ENCODE peak calls at places on chromosome 5, in eight cellular contexts. One of them, this sample, is unnamed.

GRCh38 chr5:157295247-157295646 is 29.3 kb downstream of the CYFIP2 start:
- DNase-seq in neuronal stem cell: no peak
- DNase-seq in cardiac muscle cell: no peak
- DNase-seq in tibial artery: no peak
- DNase-seq in GM23248: no peak
- DNase-seq in breast epithelium: no peak
- DNase-seq in CD8-positive, alpha-beta T cell: no peak
- DNase-seq in left lung: no peak
- DNase-seq in this sample: no peak

GRCh38 chr5:135450328-135450727 is 1.8 kb downstream of the TIFAB start:
- DNase-seq in neuronal stem cell: no peak
- DNase-seq in cardiac muscle cell: no peak
- DNase-seq in tibial artery: peak; percentile 43
- DNase-seq in GM23248: no peak
- DNase-seq in breast epithelium: no peak
- DNase-seq in CD8-positive, alpha-beta T cell: no peak
- DNase-seq in left lung: no peak
- DNase-seq in this sample: no peak

GRCh38 chr5:57383093-57383861 is 99.3 kb downstream of the ACTBL2 start:
- DNase-seq in neuronal stem cell: no peak
- DNase-seq in cardiac muscle cell: peak; percentile 90
- DNase-seq in tibial artery: no peak
- DNase-seq in GM23248: peak; percentile 90
- DNase-seq in breast epithelium: no peak
- DNase-seq in CD8-positive, alpha-beta T cell: no peak
- DNase-seq in left lung: no peak
- DNase-seq in this sample: no peak

GRCh38 chr5:174692982-174693422 is 31.4 kb upstream of the MSX2 start:
- DNase-seq in neuronal stem cell: peak; percentile 67
- DNase-seq in cardiac muscle cell: no peak
- DNase-seq in tibial artery: no peak
- DNase-seq in GM23248: no peak
- DNase-seq in breast epithelium: no peak
- DNase-seq in CD8-positive, alpha-beta T cell: no peak
- DNase-seq in left lung: no peak
- DNase-seq in this sample: no peak

GRCh38 chr5:6713274-6714181 is at the start of gene TENT4A:
- DNase-seq in neuronal stem cell: no peak
- DNase-seq in cardiac muscle cell: peak; percentile 26
- DNase-seq in tibial artery: peak; percentile 76
- DNase-seq in GM23248: peak; percentile 64
- DNase-seq in breast epithelium: peak; percentile 21
- DNase-seq in CD8-positive, alpha-beta T cell: no peak
- DNase-seq in left lung: peak; percentile 59
- DNase-seq in this sample: peak; percentile 75

GRCh38 chr5:160524827-160525226 is 103.2 kb downstream of the PTTG1 start:
- DNase-seq in neuronal stem cell: no peak
- DNase-seq in cardiac muscle cell: no peak
- DNase-seq in tibial artery: no peak
- DNase-seq in GM23248: no peak
- DNase-seq in breast epithelium: no peak
- DNase-seq in CD8-positive, alpha-beta T cell: no peak
- DNase-seq in left lung: no peak
- DNase-seq in this sample: no peak

GRCh38 chr5:66554211-66554610 is 42.0 kb upstream of the MAST4 start:
- DNase-seq in neuronal stem cell: no peak
- DNase-seq in cardiac muscle cell: peak; percentile 84
- DNase-seq in tibial artery: no peak
- DNase-seq in GM23248: peak; percentile 63
- DNase-seq in breast epithelium: no peak
- DNase-seq in CD8-positive, alpha-beta T cell: no peak
- DNase-seq in left lung: no peak
- DNase-seq in this sample: no peak

GRCh38 chr5:29213475-29213874 is 1980.0 kb upstream of the CDH6 start:
- DNase-seq in neuronal stem cell: no peak
- DNase-seq in cardiac muscle cell: no peak
- DNase-seq in tibial artery: no peak
- DNase-seq in GM23248: no peak
- DNase-seq in breast epithelium: no peak
- DNase-seq in CD8-positive, alpha-beta T cell: no peak
- DNase-seq in left lung: no peak
- DNase-seq in this sample: no peak

GRCh38 chr5:170216262-170216864 is 16.4 kb upstream of the C5orf58 start:
- DNase-seq in neuronal stem cell: no peak
- DNase-seq in cardiac muscle cell: peak; percentile 78
- DNase-seq in tibial artery: no peak
- DNase-seq in GM23248: peak; percentile 70
- DNase-seq in breast epithelium: no peak
- DNase-seq in CD8-positive, alpha-beta T cell: no peak
- DNase-seq in left lung: no peak
- DNase-seq in this sample: no peak

GRCh38 chr5:83744851-83745250 is 24.2 kb upstream of the HAPLN1 start:
- DNase-seq in neuronal stem cell: no peak
- DNase-seq in cardiac muscle cell: no peak
- DNase-seq in tibial artery: no peak
- DNase-seq in GM23248: peak; percentile 17
- DNase-seq in breast epithelium: no peak
- DNase-seq in CD8-positive, alpha-beta T cell: no peak
- DNase-seq in left lung: no peak
- DNase-seq in this sample: no peak

GRCh38 chr5:170711300-170711699 is 72.2 kb upstream of the GABRP start:
- DNase-seq in neuronal stem cell: no peak
- DNase-seq in cardiac muscle cell: no peak
- DNase-seq in tibial artery: no peak
- DNase-seq in GM23248: no peak
- DNase-seq in breast epithelium: no peak
- DNase-seq in CD8-positive, alpha-beta T cell: no peak
- DNase-seq in left lung: no peak
- DNase-seq in this sample: no peak

GRCh38 chr5:32099486-32100035 is 74.6 kb downstream of the GOLPH3 start:
- DNase-seq in neuronal stem cell: no peak
- DNase-seq in cardiac muscle cell: no peak
- DNase-seq in tibial artery: no peak
- DNase-seq in GM23248: no peak
- DNase-seq in breast epithelium: no peak
- DNase-seq in CD8-positive, alpha-beta T cell: no peak
- DNase-seq in left lung: no peak
- DNase-seq in this sample: no peak

GRCh38 chr5:112784726-112785125 is 47.0 kb downstream of the APC start:
- DNase-seq in neuronal stem cell: no peak
- DNase-seq in cardiac muscle cell: peak; percentile 54
- DNase-seq in tibial artery: no peak
- DNase-seq in GM23248: peak; percentile 20
- DNase-seq in breast epithelium: no peak
- DNase-seq in CD8-positive, alpha-beta T cell: no peak
- DNase-seq in left lung: no peak
- DNase-seq in this sample: no peak

GRCh38 chr5:179326176-179326997 is 18.9 kb downstream of the ADAMTS2 start:
- DNase-seq in neuronal stem cell: no peak
- DNase-seq in cardiac muscle cell: peak; percentile 83
- DNase-seq in tibial artery: peak; percentile 90
- DNase-seq in GM23248: peak; percentile 85
- DNase-seq in breast epithelium: peak; percentile 85
- DNase-seq in CD8-positive, alpha-beta T cell: no peak
- DNase-seq in left lung: peak; percentile 44
- DNase-seq in this sample: no peak

GRCh38 chr5:150113047-150113744 is 26.8 kb upstream of the CSF1R start:
- DNase-seq in neuronal stem cell: no peak
- DNase-seq in cardiac muscle cell: peak; percentile 41
- DNase-seq in tibial artery: peak; percentile 87
- DNase-seq in GM23248: peak; percentile 57
- DNase-seq in breast epithelium: peak; percentile 14
- DNase-seq in CD8-positive, alpha-beta T cell: no peak
- DNase-seq in left lung: no peak
- DNase-seq in this sample: peak; percentile 62

GRCh38 chr5:112931473-112931872 is 9.4 kb upstream of the REEP5 start:
- DNase-seq in neuronal stem cell: no peak
- DNase-seq in cardiac muscle cell: peak; percentile 5
- DNase-seq in tibial artery: no peak
- DNase-seq in GM23248: no peak
- DNase-seq in breast epithelium: no peak
- DNase-seq in CD8-positive, alpha-beta T cell: no peak
- DNase-seq in left lung: no peak
- DNase-seq in this sample: no peak

GRCh38 chr5:164784230-164784629 is 1278.8 kb downstream of the MAT2B start:
- DNase-seq in neuronal stem cell: no peak
- DNase-seq in cardiac muscle cell: no peak
- DNase-seq in tibial artery: no peak
- DNase-seq in GM23248: no peak
- DNase-seq in breast epithelium: no peak
- DNase-seq in CD8-positive, alpha-beta T cell: no peak
- DNase-seq in left lung: no peak
- DNase-seq in this sample: no peak

GRCh38 chr5:175700991-175701390 is 43.1 kb downstream of the HRH2 start:
- DNase-seq in neuronal stem cell: no peak
- DNase-seq in cardiac muscle cell: peak; percentile 3
- DNase-seq in tibial artery: peak; percentile 24
- DNase-seq in GM23248: no peak
- DNase-seq in breast epithelium: no peak
- DNase-seq in CD8-positive, alpha-beta T cell: no peak
- DNase-seq in left lung: no peak
- DNase-seq in this sample: peak; percentile 3

GRCh38 chr5:92637247-92637646 is 943.8 kb downstream of the NR2F1-AS1 start:
- DNase-seq in neuronal stem cell: no peak
- DNase-seq in cardiac muscle cell: no peak
- DNase-seq in tibial artery: no peak
- DNase-seq in GM23248: no peak
- DNase-seq in breast epithelium: no peak
- DNase-seq in CD8-positive, alpha-beta T cell: no peak
- DNase-seq in left lung: no peak
- DNase-seq in this sample: no peak

GRCh38 chr5:116577064-116577788 is 2.6 kb upstream of the SEMA6A start:
- DNase-seq in neuronal stem cell: no peak
- DNase-seq in cardiac muscle cell: no peak
- DNase-seq in tibial artery: no peak
- DNase-seq in GM23248: no peak
- DNase-seq in breast epithelium: no peak
- DNase-seq in CD8-positive, alpha-beta T cell: no peak
- DNase-seq in left lung: no peak
- DNase-seq in this sample: no peak

GRCh38 chr5:52077941-52078825 is 694.9 kb downstream of the ISL1 start:
- DNase-seq in neuronal stem cell: peak; percentile 54
- DNase-seq in cardiac muscle cell: no peak
- DNase-seq in tibial artery: no peak
- DNase-seq in GM23248: no peak
- DNase-seq in breast epithelium: no peak
- DNase-seq in CD8-positive, alpha-beta T cell: no peak
- DNase-seq in left lung: no peak
- DNase-seq in this sample: no peak

GRCh38 chr5:72558383-72558782 is 51.2 kb upstream of the ZNF366 start:
- DNase-seq in neuronal stem cell: no peak
- DNase-seq in cardiac muscle cell: no peak
- DNase-seq in tibial artery: no peak
- DNase-seq in GM23248: no peak
- DNase-seq in breast epithelium: no peak
- DNase-seq in CD8-positive, alpha-beta T cell: no peak
- DNase-seq in left lung: no peak
- DNase-seq in this sample: no peak

DNA sequence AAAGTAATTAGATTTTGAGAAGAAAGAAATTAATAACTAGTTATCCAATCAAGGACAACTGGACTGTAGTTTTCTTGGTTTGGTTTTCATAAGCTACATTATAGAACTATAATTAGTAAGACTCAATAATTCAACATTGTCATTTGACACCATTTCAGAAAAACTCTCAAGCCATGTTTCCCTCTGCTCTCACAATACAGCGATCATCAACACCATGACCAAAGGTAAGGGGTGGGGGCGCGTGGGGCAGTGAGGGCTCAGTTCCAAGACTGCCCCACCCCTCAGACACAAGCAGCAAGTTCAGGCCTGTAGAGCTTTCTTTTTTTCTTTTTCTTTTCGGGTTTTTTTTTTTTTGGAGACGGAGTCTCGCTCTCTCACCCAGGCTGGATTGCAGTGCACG is 6.4 kb downstream of the CMBL start:
- DNase-seq in neuronal stem cell: no peak
- DNase-seq in cardiac muscle cell: no peak
- DNase-seq in tibial artery: no peak
- DNase-seq in GM23248: no peak
- DNase-seq in breast epithelium: no peak
- DNase-seq in CD8-positive, alpha-beta T cell: no peak
- DNase-seq in left lung: no peak
- DNase-seq in this sample: no peak
- H3K36me3 ChIP-seq in neuronal stem cell: peaks cover 2% of the 10 kb centered on the region
- H3K36me3 ChIP-seq in cardiac muscle cell: no peaks in the 10 kb centered on the region
- H3K36me3 ChIP-seq in tibial artery: no peaks in the 10 kb centered on the region
- H3K36me3 ChIP-seq in GM23248: no peaks in the 10 kb centered on the region
- H3K36me3 ChIP-seq in breast epithelium: no peaks in the 10 kb centered on the region
- H3K36me3 ChIP-seq in CD8-positive, alpha-beta T cell: no peaks in the 10 kb centered on the region
- H3K36me3 ChIP-seq in left lung: no peaks in the 10 kb centered on the region
- H3K36me3 ChIP-seq in this sample: no peaks in the 10 kb centered on the region

GRCh38 chr5:171966964-171967363 is 39.5 kb downstream of the FBXW11 start:
- DNase-seq in neuronal stem cell: no peak
- DNase-seq in cardiac muscle cell: no peak
- DNase-seq in tibial artery: no peak
- DNase-seq in GM23248: no peak
- DNase-seq in breast epithelium: no peak
- DNase-seq in CD8-positive, alpha-beta T cell: no peak
- DNase-seq in left lung: no peak
- DNase-seq in this sample: no peak
- H3K27ac ChIP-seq in neuronal stem cell: no peak overlapping the region
- H3K27ac ChIP-seq in cardiac muscle cell: peak overlapping the region; percentile 55
- H3K27ac ChIP-seq in tibial artery: no peak overlapping the region
- H3K27ac ChIP-seq in GM23248: no peak overlapping the region
- H3K27ac ChIP-seq in breast epithelium: no peak overlapping the region
- H3K27ac ChIP-seq in CD8-positive, alpha-beta T cell: no peak overlapping the region
- H3K27ac ChIP-seq in left lung: no peak overlapping the region
- H3K27ac ChIP-seq in this sample: no peak overlapping the region

GRCh38 chr5:307794-308579 is 13.5 kb upstream of the AHRR start:
- DNase-seq in neuronal stem cell: no peak
- DNase-seq in cardiac muscle cell: no peak
- DNase-seq in tibial artery: no peak
- DNase-seq in GM23248: no peak
- DNase-seq in breast epithelium: no peak
- DNase-seq in CD8-positive, alpha-beta T cell: no peak
- DNase-seq in left lung: peak; percentile 19
- DNase-seq in this sample: peak; percentile 53
- H3K36me3 ChIP-seq in neuronal stem cell: peaks cover 60% of the 10 kb centered on the region
- H3K36me3 ChIP-seq in cardiac muscle cell: peaks cover 3% of the 10 kb centered on the region
- H3K36me3 ChIP-seq in tibial artery: peaks cover 33% of the 10 kb centered on the region
- H3K36me3 ChIP-seq in GM23248: peaks cover 6% of the 10 kb centered on the region
- H3K36me3 ChIP-seq in breast epithelium: no peaks in the 10 kb centered on the region
- H3K36me3 ChIP-seq in CD8-positive, alpha-beta T cell: peaks cover 26% of the 10 kb centered on the region
- H3K36me3 ChIP-seq in left lung: peaks cover 76% of the 10 kb centered on the region
- H3K36me3 ChIP-seq in this sample: peaks cover 59% of the 10 kb centered on the region

GRCh38 chr5:39255406-39255805 is 36.0 kb upstream of the FYB1 start:
- DNase-seq in neuronal stem cell: no peak
- DNase-seq in cardiac muscle cell: no peak
- DNase-seq in tibial artery: no peak
- DNase-seq in GM23248: no peak
- DNase-seq in breast epithelium: no peak
- DNase-seq in CD8-positive, alpha-beta T cell: no peak
- DNase-seq in left lung: no peak
- DNase-seq in this sample: no peak
- H3K27ac ChIP-seq in neuronal stem cell: no peak overlapping the region
- H3K27ac ChIP-seq in cardiac muscle cell: no peak overlapping the region
- H3K27ac ChIP-seq in tibial artery: no peak overlapping the region
- H3K27ac ChIP-seq in GM23248: no peak overlapping the region
- H3K27ac ChIP-seq in breast epithelium: no peak overlapping the region
- H3K27ac ChIP-seq in CD8-positive, alpha-beta T cell: no peak overlapping the region
- H3K27ac ChIP-seq in left lung: peak overlapping the region; percentile 82
- H3K27ac ChIP-seq in this sample: no peak overlapping the region

GRCh38 chr5:80408976-80409926 is 1.4 kb downstream of the ZFYVE16 start:
- DNase-seq in neuronal stem cell: no peak
- DNase-seq in cardiac muscle cell: peak; percentile 29
- DNase-seq in tibial artery: no peak
- DNase-seq in GM23248: peak; percentile 28
- DNase-seq in breast epithelium: no peak
- DNase-seq in CD8-positive, alpha-beta T cell: no peak
- DNase-seq in left lung: no peak
- DNase-seq in this sample: no peak
- H3K36me3 ChIP-seq in neuronal stem cell: peaks cover 32% of the 10 kb centered on the region
- H3K36me3 ChIP-seq in cardiac muscle cell: peaks cover 10% of the 10 kb centered on the region
- H3K36me3 ChIP-seq in tibial artery: no peaks in the 10 kb centered on the region
- H3K36me3 ChIP-seq in GM23248: no peaks in the 10 kb centered on the region
- H3K36me3 ChIP-seq in breast epithelium: no peaks in the 10 kb centered on the region
- H3K36me3 ChIP-seq in CD8-positive, alpha-beta T cell: no peaks in the 10 kb centered on the region
- H3K36me3 ChIP-seq in left lung: no peaks in the 10 kb centered on the region
- H3K36me3 ChIP-seq in this sample: peaks cover 7% of the 10 kb centered on the region

This sample was measured in upper lobe of right lung.